ENCODE peak calls at places on chromosomes 5 and 9, in seven cellular contexts. One of them, this sample, is unnamed.

GRCh38 chr9:74557577-74557976 is 60.4 kb downstream of the RORB start:
- DNase-seq in WTC11: no peak
- DNase-seq in stimulated activated CD4-positive, alpha-beta T cell treated with anti-CD3 and anti-CD28 coated beads, Interleukin-12 subunit alpha, Interleukin-12 subunit beta, amount 100 ng/mL, for 48 hours: no peak
- DNase-seq in heart left ventricle: no peak
- DNase-seq in CD8-positive, alpha-beta memory T cell: no peak
- DNase-seq in GM03348: no peak
- DNase-seq in bronchial epithelial cell: no peak
- DNase-seq in this sample: no peak

GRCh38 chr5:153573326-153574033 is 83.0 kb downstream of the GRIA1 start:
- DNase-seq in stimulated activated CD4-positive, alpha-beta T cell treated with anti-CD3 and anti-CD28 coated beads, Interleukin-12 subunit alpha, Interleukin-12 subunit beta, amount 100 ng/mL, for 48 hours: no peak
- DNase-seq in bronchial epithelial cell: peak
- DNase-seq in CD8-positive, alpha-beta memory T cell: no peak
- DNase-seq in WTC11: no peak
- DNase-seq in GM03348: no peak
- DNase-seq in heart left ventricle: no peak
- DNase-seq in this sample: peak

GRCh38 chr9:99274016-99274415 is 51.9 kb downstream of the SEC61B start:
- DNase-seq in GM03348: no peak
- DNase-seq in stimulated activated CD4-positive, alpha-beta T cell treated with anti-CD3 and anti-CD28 coated beads, Interleukin-12 subunit alpha, Interleukin-12 subunit beta, amount 100 ng/mL, for 48 hours: no peak
- DNase-seq in WTC11: no peak
- DNase-seq in bronchial epithelial cell: no peak
- DNase-seq in heart left ventricle: no peak
- DNase-seq in CD8-positive, alpha-beta memory T cell: no peak
- DNase-seq in this sample: no peak

GRCh38 chr5:111066261-111066938 is 5.1 kb upstream of the TSLP start:
- DNase-seq in GM03348: no peak
- DNase-seq in CD8-positive, alpha-beta memory T cell: no peak
- DNase-seq in heart left ventricle: no peak
- DNase-seq in stimulated activated CD4-positive, alpha-beta T cell treated with anti-CD3 and anti-CD28 coated beads, Interleukin-12 subunit alpha, Interleukin-12 subunit beta, amount 100 ng/mL, for 48 hours: no peak
- DNase-seq in WTC11: no peak
- DNase-seq in bronchial epithelial cell: peak
- DNase-seq in this sample: no peak

GRCh38 chr5:154189256-154189818 is 1.2 kb upstream of the GALNT10 start:
- DNase-seq in bronchial epithelial cell: no peak
- DNase-seq in stimulated activated CD4-positive, alpha-beta T cell treated with anti-CD3 and anti-CD28 coated beads, Interleukin-12 subunit alpha, Interleukin-12 subunit beta, amount 100 ng/mL, for 48 hours: no peak
- DNase-seq in WTC11: no peak
- DNase-seq in heart left ventricle: peak
- DNase-seq in GM03348: peak
- DNase-seq in CD8-positive, alpha-beta memory T cell: no peak
- DNase-seq in this sample: peak

GRCh38 chr9:21408817-21409216 is at the start of gene IFNA8:
- DNase-seq in heart left ventricle: no peak
- DNase-seq in GM03348: no peak
- DNase-seq in stimulated activated CD4-positive, alpha-beta T cell treated with anti-CD3 and anti-CD28 coated beads, Interleukin-12 subunit alpha, Interleukin-12 subunit beta, amount 100 ng/mL, for 48 hours: no peak
- DNase-seq in WTC11: no peak
- DNase-seq in CD8-positive, alpha-beta memory T cell: no peak
- DNase-seq in bronchial epithelial cell: no peak
- DNase-seq in this sample: no peak

GRCh38 chr5:41510176-41510831 is at the start of gene PLCXD3:
- DNase-seq in heart left ventricle: peak
- DNase-seq in WTC11: peak
- DNase-seq in GM03348: peak
- DNase-seq in bronchial epithelial cell: peak
- DNase-seq in CD8-positive, alpha-beta memory T cell: no peak
- DNase-seq in stimulated activated CD4-positive, alpha-beta T cell treated with anti-CD3 and anti-CD28 coated beads, Interleukin-12 subunit alpha, Interleukin-12 subunit beta, amount 100 ng/mL, for 48 hours: no peak
- DNase-seq in this sample: peak

GRCh38 chr9:4591123-4591500 is 71.0 kb upstream of the PLPP6 start:
- DNase-seq in GM03348: no peak
- DNase-seq in stimulated activated CD4-positive, alpha-beta T cell treated with anti-CD3 and anti-CD28 coated beads, Interleukin-12 subunit alpha, Interleukin-12 subunit beta, amount 100 ng/mL, for 48 hours: no peak
- DNase-seq in bronchial epithelial cell: no peak
- DNase-seq in heart left ventricle: no peak
- DNase-seq in WTC11: no peak
- DNase-seq in CD8-positive, alpha-beta memory T cell: no peak
- DNase-seq in this sample: no peak

GRCh38 chr9:96495341-96495740 is 45.4 kb downstream of the HABP4 start:
- DNase-seq in stimulated activated CD4-positive, alpha-beta T cell treated with anti-CD3 and anti-CD28 coated beads, Interleukin-12 subunit alpha, Interleukin-12 subunit beta, amount 100 ng/mL, for 48 hours: no peak
- DNase-seq in bronchial epithelial cell: no peak
- DNase-seq in CD8-positive, alpha-beta memory T cell: no peak
- DNase-seq in heart left ventricle: no peak
- DNase-seq in WTC11: no peak
- DNase-seq in GM03348: peak
- DNase-seq in this sample: no peak

GRCh38 chr5:111151998-111152397 is 59.9 kb downstream of the WDR36 start:
- DNase-seq in stimulated activated CD4-positive, alpha-beta T cell treated with anti-CD3 and anti-CD28 coated beads, Interleukin-12 subunit alpha, Interleukin-12 subunit beta, amount 100 ng/mL, for 48 hours: no peak
- DNase-seq in GM03348: no peak
- DNase-seq in CD8-positive, alpha-beta memory T cell: no peak
- DNase-seq in WTC11: no peak
- DNase-seq in bronchial epithelial cell: no peak
- DNase-seq in heart left ventricle: no peak
- DNase-seq in this sample: no peak

GRCh38 chr9:128689293-128689770 is 310 bp downstream of the SET start:
- DNase-seq in stimulated activated CD4-positive, alpha-beta T cell treated with anti-CD3 and anti-CD28 coated beads, Interleukin-12 subunit alpha, Interleukin-12 subunit beta, amount 100 ng/mL, for 48 hours: no peak
- DNase-seq in CD8-positive, alpha-beta memory T cell: peak
- DNase-seq in GM03348: no peak
- DNase-seq in WTC11: peak
- DNase-seq in heart left ventricle: peak
- DNase-seq in bronchial epithelial cell: no peak
- DNase-seq in this sample: peak

GRCh38 chr5:92838253-92838652 is 742.8 kb downstream of the NR2F1-AS1 start:
- DNase-seq in WTC11: no peak
- DNase-seq in CD8-positive, alpha-beta memory T cell: no peak
- DNase-seq in GM03348: no peak
- DNase-seq in heart left ventricle: no peak
- DNase-seq in bronchial epithelial cell: peak
- DNase-seq in stimulated activated CD4-positive, alpha-beta T cell treated with anti-CD3 and anti-CD28 coated beads, Interleukin-12 subunit alpha, Interleukin-12 subunit beta, amount 100 ng/mL, for 48 hours: no peak
- DNase-seq in this sample: no peak

GRCh38 chr5:110807174-110807573 is 68.4 kb downstream of the SLC25A46 start:
- DNase-seq in CD8-positive, alpha-beta memory T cell: no peak
- DNase-seq in WTC11: no peak
- DNase-seq in GM03348: no peak
- DNase-seq in heart left ventricle: no peak
- DNase-seq in stimulated activated CD4-positive, alpha-beta T cell treated with anti-CD3 and anti-CD28 coated beads, Interleukin-12 subunit alpha, Interleukin-12 subunit beta, amount 100 ng/mL, for 48 hours: no peak
- DNase-seq in bronchial epithelial cell: no peak
- DNase-seq in this sample: peak

GRCh38 chr5:159175547-159175946 is 33.8 kb downstream of the RNF145 start:
- DNase-seq in bronchial epithelial cell: no peak
- DNase-seq in WTC11: no peak
- DNase-seq in stimulated activated CD4-positive, alpha-beta T cell treated with anti-CD3 and anti-CD28 coated beads, Interleukin-12 subunit alpha, Interleukin-12 subunit beta, amount 100 ng/mL, for 48 hours: no peak
- DNase-seq in heart left ventricle: no peak
- DNase-seq in CD8-positive, alpha-beta memory T cell: no peak
- DNase-seq in GM03348: no peak
- DNase-seq in this sample: no peak

GRCh38 chr9:130940693-130941576 is 1.9 kb upstream of the FIBCD1 start:
- DNase-seq in GM03348: peak
- DNase-seq in stimulated activated CD4-positive, alpha-beta T cell treated with anti-CD3 and anti-CD28 coated beads, Interleukin-12 subunit alpha, Interleukin-12 subunit beta, amount 100 ng/mL, for 48 hours: peak
- DNase-seq in CD8-positive, alpha-beta memory T cell: peak
- DNase-seq in bronchial epithelial cell: peak
- DNase-seq in heart left ventricle: no peak
- DNase-seq in WTC11: peak
- DNase-seq in this sample: peak

GRCh38 chr5:143023447-143024096 is 253.4 kb downstream of the ARHGAP26 start:
- DNase-seq in bronchial epithelial cell: no peak
- DNase-seq in GM03348: peak
- DNase-seq in heart left ventricle: peak
- DNase-seq in CD8-positive, alpha-beta memory T cell: no peak
- DNase-seq in stimulated activated CD4-positive, alpha-beta T cell treated with anti-CD3 and anti-CD28 coated beads, Interleukin-12 subunit alpha, Interleukin-12 subunit beta, amount 100 ng/mL, for 48 hours: no peak
- DNase-seq in WTC11: no peak
- DNase-seq in this sample: peak

GRCh38 chr5:121325930-121326329 is 525.8 kb upstream of the FTMT start:
- DNase-seq in bronchial epithelial cell: no peak
- DNase-seq in heart left ventricle: no peak
- DNase-seq in CD8-positive, alpha-beta memory T cell: no peak
- DNase-seq in stimulated activated CD4-positive, alpha-beta T cell treated with anti-CD3 and anti-CD28 coated beads, Interleukin-12 subunit alpha, Interleukin-12 subunit beta, amount 100 ng/mL, for 48 hours: no peak
- DNase-seq in WTC11: no peak
- DNase-seq in GM03348: no peak
- DNase-seq in this sample: no peak

GRCh38 chr5:89343666-89344065 is 460.7 kb upstream of the MEF2C start:
- DNase-seq in heart left ventricle: no peak
- DNase-seq in CD8-positive, alpha-beta memory T cell: no peak
- DNase-seq in stimulated activated CD4-positive, alpha-beta T cell treated with anti-CD3 and anti-CD28 coated beads, Interleukin-12 subunit alpha, Interleukin-12 subunit beta, amount 100 ng/mL, for 48 hours: no peak
- DNase-seq in WTC11: no peak
- DNase-seq in GM03348: no peak
- DNase-seq in bronchial epithelial cell: peak
- DNase-seq in this sample: no peak

GRCh38 chr5:170429014-170429413 is 39.8 kb upstream of the KCNMB1 start:
- DNase-seq in bronchial epithelial cell: peak
- DNase-seq in CD8-positive, alpha-beta memory T cell: no peak
- DNase-seq in heart left ventricle: no peak
- DNase-seq in WTC11: no peak
- DNase-seq in stimulated activated CD4-positive, alpha-beta T cell treated with anti-CD3 and anti-CD28 coated beads, Interleukin-12 subunit alpha, Interleukin-12 subunit beta, amount 100 ng/mL, for 48 hours: no peak
- DNase-seq in GM03348: peak
- DNase-seq in this sample: no peak

GRCh38 chr9:106587021-106587420 is 275.9 kb upstream of the ZNF462 start:
- DNase-seq in stimulated activated CD4-positive, alpha-beta T cell treated with anti-CD3 and anti-CD28 coated beads, Interleukin-12 subunit alpha, Interleukin-12 subunit beta, amount 100 ng/mL, for 48 hours: no peak
- DNase-seq in CD8-positive, alpha-beta memory T cell: no peak
- DNase-seq in WTC11: no peak
- DNase-seq in heart left ventricle: no peak
- DNase-seq in GM03348: no peak
- DNase-seq in bronchial epithelial cell: peak
- DNase-seq in this sample: no peak

GRCh38 chr9:130196643-130197042 is 24.4 kb downstream of the NCS1 start:
- DNase-seq in WTC11: no peak
- DNase-seq in heart left ventricle: no peak
- DNase-seq in stimulated activated CD4-positive, alpha-beta T cell treated with anti-CD3 and anti-CD28 coated beads, Interleukin-12 subunit alpha, Interleukin-12 subunit beta, amount 100 ng/mL, for 48 hours: no peak
- DNase-seq in GM03348: no peak
- DNase-seq in CD8-positive, alpha-beta memory T cell: no peak
- DNase-seq in bronchial epithelial cell: no peak
- DNase-seq in this sample: no peak

GRCh38 chr9:34547960-34548603 is 25.3 kb upstream of the ENHO start:
- DNase-seq in WTC11: peak
- DNase-seq in GM03348: peak
- DNase-seq in heart left ventricle: peak
- DNase-seq in CD8-positive, alpha-beta memory T cell: no peak
- DNase-seq in bronchial epithelial cell: peak
- DNase-seq in stimulated activated CD4-positive, alpha-beta T cell treated with anti-CD3 and anti-CD28 coated beads, Interleukin-12 subunit alpha, Interleukin-12 subunit beta, amount 100 ng/mL, for 48 hours: peak
- DNase-seq in this sample: peak

GRCh38 chr9:134568756-134569155 is 72.8 kb upstream of the COL5A1 start:
- DNase-seq in WTC11: no peak
- DNase-seq in stimulated activated CD4-positive, alpha-beta T cell treated with anti-CD3 and anti-CD28 coated beads, Interleukin-12 subunit alpha, Interleukin-12 subunit beta, amount 100 ng/mL, for 48 hours: no peak
- DNase-seq in CD8-positive, alpha-beta memory T cell: no peak
- DNase-seq in heart left ventricle: no peak
- DNase-seq in GM03348: no peak
- DNase-seq in bronchial epithelial cell: no peak
- DNase-seq in this sample: no peak

GRCh38 chr5:135213466-135214239 is 179.6 kb upstream of the PITX1 start:
- DNase-seq in CD8-positive, alpha-beta memory T cell: no peak
- DNase-seq in bronchial epithelial cell: no peak
- DNase-seq in stimulated activated CD4-positive, alpha-beta T cell treated with anti-CD3 and anti-CD28 coated beads, Interleukin-12 subunit alpha, Interleukin-12 subunit beta, amount 100 ng/mL, for 48 hours: no peak
- DNase-seq in heart left ventricle: no peak
- DNase-seq in WTC11: no peak
- DNase-seq in GM03348: no peak
- DNase-seq in this sample: no peak

GRCh38 chr9:4024281-4024680 is 275.6 kb downstream of the GLIS3 start:
- DNase-seq in stimulated activated CD4-positive, alpha-beta T cell treated with anti-CD3 and anti-CD28 coated beads, Interleukin-12 subunit alpha, Interleukin-12 subunit beta, amount 100 ng/mL, for 48 hours: no peak
- DNase-seq in heart left ventricle: no peak
- DNase-seq in GM03348: no peak
- DNase-seq in bronchial epithelial cell: no peak
- DNase-seq in WTC11: no peak
- DNase-seq in CD8-positive, alpha-beta memory T cell: no peak
- DNase-seq in this sample: no peak

GRCh38 chr9:107039546-107039945 is 176.6 kb downstream of the ZNF462 start:
- DNase-seq in CD8-positive, alpha-beta memory T cell: no peak
- DNase-seq in WTC11: no peak
- DNase-seq in stimulated activated CD4-positive, alpha-beta T cell treated with anti-CD3 and anti-CD28 coated beads, Interleukin-12 subunit alpha, Interleukin-12 subunit beta, amount 100 ng/mL, for 48 hours: no peak
- DNase-seq in heart left ventricle: no peak
- DNase-seq in bronchial epithelial cell: peak
- DNase-seq in GM03348: no peak
- DNase-seq in this sample: no peak

GRCh38 chr9:89603629-89604462 is 966 bp upstream of the GADD45G start:
- DNase-seq in bronchial epithelial cell: peak
- DNase-seq in WTC11: peak
- DNase-seq in GM03348: no peak
- DNase-seq in stimulated activated CD4-positive, alpha-beta T cell treated with anti-CD3 and anti-CD28 coated beads, Interleukin-12 subunit alpha, Interleukin-12 subunit beta, amount 100 ng/mL, for 48 hours: no peak
- DNase-seq in heart left ventricle: peak
- DNase-seq in CD8-positive, alpha-beta memory T cell: no peak
- DNase-seq in this sample: peak

GRCh38 chr5:177511796-177512675 is 2.4 kb upstream of the DOK3 start:
- DNase-seq in WTC11: no peak
- DNase-seq in stimulated activated CD4-positive, alpha-beta T cell treated with anti-CD3 and anti-CD28 coated beads, Interleukin-12 subunit alpha, Interleukin-12 subunit beta, amount 100 ng/mL, for 48 hours: no peak
- DNase-seq in heart left ventricle: no peak
- DNase-seq in GM03348: no peak
- DNase-seq in CD8-positive, alpha-beta memory T cell: no peak
- DNase-seq in bronchial epithelial cell: no peak
- DNase-seq in this sample: no peak

GRCh38 chr5:7877851-7878250 is 8.9 kb downstream of the MTRR start:
- DNase-seq in WTC11: no peak
- DNase-seq in stimulated activated CD4-positive, alpha-beta T cell treated with anti-CD3 and anti-CD28 coated beads, Interleukin-12 subunit alpha, Interleukin-12 subunit beta, amount 100 ng/mL, for 48 hours: no peak
- DNase-seq in GM03348: no peak
- DNase-seq in bronchial epithelial cell: no peak
- DNase-seq in heart left ventricle: peak
- DNase-seq in CD8-positive, alpha-beta memory T cell: no peak
- DNase-seq in this sample: no peak

GRCh38 chr9:89941875-89942274 is 337.1 kb downstream of the GADD45G start:
- DNase-seq in WTC11: no peak
- DNase-seq in heart left ventricle: no peak
- DNase-seq in GM03348: peak
- DNase-seq in stimulated activated CD4-positive, alpha-beta T cell treated with anti-CD3 and anti-CD28 coated beads, Interleukin-12 subunit alpha, Interleukin-12 subunit beta, amount 100 ng/mL, for 48 hours: no peak
- DNase-seq in CD8-positive, alpha-beta memory T cell: no peak
- DNase-seq in bronchial epithelial cell: peak
- DNase-seq in this sample: no peak

GRCh38 chr5:16160706-16161105 is 18.9 kb downstream of the MARCHF11 start:
- DNase-seq in CD8-positive, alpha-beta memory T cell: no peak
- DNase-seq in bronchial epithelial cell: peak
- DNase-seq in GM03348: peak
- DNase-seq in heart left ventricle: no peak
- DNase-seq in stimulated activated CD4-positive, alpha-beta T cell treated with anti-CD3 and anti-CD28 coated beads, Interleukin-12 subunit alpha, Interleukin-12 subunit beta, amount 100 ng/mL, for 48 hours: no peak
- DNase-seq in WTC11: no peak
- DNase-seq in this sample: no peak

GRCh38 chr9:5698810-5699556 is 70.1 kb downstream of the RIC1 start:
- DNase-seq in heart left ventricle: no peak
- DNase-seq in stimulated activated CD4-positive, alpha-beta T cell treated with anti-CD3 and anti-CD28 coated beads, Interleukin-12 subunit alpha, Interleukin-12 subunit beta, amount 100 ng/mL, for 48 hours: no peak
- DNase-seq in CD8-positive, alpha-beta memory T cell: no peak
- DNase-seq in bronchial epithelial cell: peak
- DNase-seq in GM03348: no peak
- DNase-seq in WTC11: no peak
- DNase-seq in this sample: no peak

GRCh38 chr9:90546200-90546599 is 96.4 kb downstream of the DIRAS2 start:
- DNase-seq in stimulated activated CD4-positive, alpha-beta T cell treated with anti-CD3 and anti-CD28 coated beads, Interleukin-12 subunit alpha, Interleukin-12 subunit beta, amount 100 ng/mL, for 48 hours: no peak
- DNase-seq in heart left ventricle: no peak
- DNase-seq in CD8-positive, alpha-beta memory T cell: no peak
- DNase-seq in GM03348: peak
- DNase-seq in WTC11: no peak
- DNase-seq in bronchial epithelial cell: peak
- DNase-seq in this sample: no peak

This sample was measured in left ventricle myocardium superior.